ENCODE peak calls at places on chromosome 3, in five cellular contexts. M is left ventricle myocardium inferior, G is transverse colon, C is suprapubic skin, H is heart left ventricle. U is an unnamed sample.

GRCh38 chr3:61864886-61865285 is 303.5 kb downstream of the PTPRG start:
- DNase-seq in M (no peak), G (no peak), C (no peak), H (no peak), U (no peak)

GRCh38 chr3:127053979-127054378 is 71.1 kb downstream of the PLXNA1 start:
- DNase-seq in M (no peak), G (no peak), C (no peak), H (no peak), U (no peak)

GRCh38 chr3:119891944-119892721 is 110.2 kb downstream of the NR1I2 start:
- DNase-seq in M (no peak), G (peak; percentile 15), C (no peak), H (no peak), U (peak; percentile 64)

GRCh38 chr3:112333002-112333385 is at the start of gene CD200:
- DNase-seq in M (peak; percentile 37), G (peak; percentile 68), C (no peak), H (peak; percentile 33), U (peak; percentile 26)

GRCh38 chr3:100159564-100160153 is 45.4 kb upstream of the FILIP1L start:
- DNase-seq in M (no peak), G (no peak), C (no peak), H (no peak), U (no peak)

GRCh38 chr3:169334994-169335393 is 328.5 kb downstream of the MECOM start:
- DNase-seq in M (no peak), G (no peak), C (no peak), H (no peak), U (no peak)

GRCh38 chr3:20575153-20575552 is 389.1 kb upstream of the SGO1 start:
- DNase-seq in M (no peak), G (no peak), C (no peak), H (no peak), U (no peak)

GRCh38 chr3:58432905-58433304 is 727 bp downstream of the PDHB start:
- DNase-seq in M (no peak), G (no peak), C (no peak), H (no peak), U (no peak)

GRCh38 chr3:46852329-46852720 is 10.9 kb downstream of the MYL3 start:
- DNase-seq in M (no peak), G (no peak), C (peak; percentile 47), H (peak; percentile 27), U (no peak)

GRCh38 chr3:29215948-29216347 is 64.9 kb upstream of the RBMS3 start:
- DNase-seq in M (no peak), G (no peak), C (no peak), H (no peak), U (no peak)

GRCh38 chr3:70989174-70989573 is 594.4 kb downstream of the FOXP1 start:
- DNase-seq in M (no peak), G (no peak), C (no peak), H (no peak), U (no peak)

GRCh38 chr3:177979684-177980083 is 556.6 kb upstream of the KCNMB2 start:
- DNase-seq in M (no peak), G (no peak), C (no peak), H (no peak), U (no peak)

GRCh38 chr3:194960446-194961032 is 274.9 kb downstream of the FAM43A start:
- DNase-seq in M (no peak), G (no peak), C (peak; percentile 57), H (no peak), U (no peak)

GRCh38 chr3:5304789-5305680 is 117.5 kb downstream of the EDEM1 start:
- DNase-seq in M (no peak), G (peak; percentile 55), C (no peak), H (no peak), U (peak; percentile 35)

GRCh38 chr3:195907730-195908438 is 467 bp downstream of the TNK2 start:
- DNase-seq in M (no peak), G (peak; percentile 71), C (no peak), H (peak; percentile 72), U (peak; percentile 68)

GRCh38 chr3:128929364-128929763 is 49.9 kb downstream of the ACAD9 start:
- DNase-seq in M (no peak), G (no peak), C (no peak), H (no peak), U (no peak)

GRCh38 chr3:18527691-18528090 is 102.6 kb upstream of the SATB1 start:
- DNase-seq in M (no peak), G (no peak), C (no peak), H (no peak), U (no peak)

GRCh38 chr3:170056710-170057454 is 19.1 kb downstream of the GPR160 start:
- DNase-seq in M (no peak), G (no peak), C (no peak), H (no peak), U (no peak)

GRCh38 chr3:126287536-126288181 is 69.5 kb downstream of the KLF15 start:
- DNase-seq in M (peak; percentile 72), G (peak; percentile 53), C (no peak), H (peak; percentile 87), U (peak; percentile 67)

GRCh38 chr3:124886168-124887051 is 755 bp downstream of the ITGB5 start:
- DNase-seq in M (peak; percentile 40), G (peak; percentile 70), C (no peak), H (peak; percentile 52), U (peak; percentile 59)

GRCh38 chr3:139509631-139510030 is 29.9 kb downstream of the RBP1 start:
- DNase-seq in M (no peak), G (no peak), C (no peak), H (no peak), U (no peak)

GRCh38 chr3:174439621-174440349 is 419.3 kb upstream of the NAALADL2 start:
- DNase-seq in M (no peak), G (peak; percentile 17), C (no peak), H (peak; percentile 31), U (no peak)

GRCh38 chr3:128603811-128604447 is 46.7 kb downstream of the RPN1 start:
- DNase-seq in M (no peak), G (no peak), C (no peak), H (no peak), U (no peak)

GRCh38 chr3:111768571-111769100 is 90.4 kb upstream of the PHLDB2 start:
- DNase-seq in M (no peak), G (no peak), C (no peak), H (no peak), U (no peak)

GRCh38 chr3:118267588-118267987 is 767.1 kb downstream of the IGSF11 start:
- DNase-seq in M (no peak), G (no peak), C (no peak), H (no peak), U (no peak)

GRCh38 chr3:184531580-184532290 is 29.9 kb upstream of the EPHB3 start:
- DNase-seq in M (no peak), G (no peak), C (peak; percentile 31), H (no peak), U (peak; percentile 43)

GRCh38 chr3:47475570-47476329 is at the start of gene SCAP:
- DNase-seq in M (peak; percentile 94), G (peak; percentile 96), C (peak; percentile 97), H (peak; percentile 93), U (peak; percentile 94)

GRCh38 chr3:100928638-100929428 is 64.4 kb downstream of the ABI3BP start:
- DNase-seq in M (no peak), G (no peak), C (no peak), H (no peak), U (no peak)

GRCh38 chr3:104180906-104181305 is 1185.8 kb upstream of the ALCAM start:
- DNase-seq in M (no peak), G (no peak), C (no peak), H (no peak), U (no peak)

GRCh38 chr3:128702391-128702790 is 23.6 kb upstream of the RAB7A start:
- DNase-seq in M (no peak), G (no peak), C (no peak), H (no peak), U (no peak)

GRCh38 chr3:194481103-194481502 is 5.7 kb downstream of the ATP13A3 start:
- DNase-seq in M (no peak), G (no peak), C (no peak), H (no peak), U (no peak)

GRCh38 chr3:61997112-61997511 is 376.2 kb downstream of the FEZF2 start:
- DNase-seq in M (no peak), G (no peak), C (no peak), H (no peak), U (no peak)

GRCh38 chr3:33915796-33916589 is 117.6 kb downstream of the PDCD6IP start:
- DNase-seq in M (no peak), G (no peak), C (no peak), H (peak; percentile 32), U (peak; percentile 70)

GRCh38 chr3:159844801-159845261 is 143.8 kb upstream of the IL12A start:
- DNase-seq in M (no peak), G (no peak), C (no peak), H (no peak), U (no peak)
- H3K27ac ChIP-seq in M (no peak overlapping the region), G (peak overlapping the region; percentile 45), C (no peak overlapping the region), H (no peak overlapping the region), U (no peak overlapping the region)

DNA sequence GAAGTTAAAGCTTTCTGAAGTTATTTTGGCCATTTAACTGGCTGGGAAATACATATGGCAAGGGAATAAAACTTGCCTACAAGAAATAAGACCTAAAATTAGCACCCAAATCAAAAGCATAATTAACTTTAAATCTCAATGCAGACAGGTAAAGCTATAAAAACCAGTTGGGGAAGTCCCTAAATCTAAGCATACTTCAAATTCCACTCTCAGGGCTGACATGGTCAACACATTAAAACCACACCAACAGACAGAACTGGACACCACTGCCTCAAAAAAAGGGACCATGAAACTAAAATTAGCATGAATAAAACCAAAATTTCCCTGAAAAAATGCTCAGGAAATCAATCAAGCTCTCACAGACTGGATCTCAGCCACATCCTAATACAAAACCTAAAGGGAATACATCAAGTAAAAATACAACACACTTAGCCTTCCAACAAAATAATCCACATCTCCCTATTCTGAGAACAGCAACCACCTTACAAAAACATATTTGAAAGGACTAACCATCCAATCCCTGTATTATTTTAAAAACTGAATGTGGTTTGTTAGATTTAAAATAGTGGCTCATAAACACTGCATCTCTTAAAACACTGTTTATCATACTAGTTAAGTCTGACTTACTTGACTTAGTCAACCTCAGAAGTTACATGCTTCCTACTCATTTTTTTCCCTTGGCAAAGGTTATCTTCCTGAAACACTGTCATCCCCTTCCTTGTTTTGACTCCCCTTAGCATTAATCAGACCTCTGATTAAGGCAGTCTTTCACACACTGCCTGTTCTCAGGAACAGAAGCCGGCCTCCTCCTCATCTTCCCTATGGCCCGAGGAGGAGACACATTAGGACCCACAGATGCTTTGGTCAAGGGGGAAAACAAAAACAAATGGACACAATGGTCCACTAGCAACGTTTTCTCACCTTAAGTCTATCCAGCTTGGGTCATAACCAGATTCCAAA is 8.3 kb downstream of the TRA2B start:
- DNase-seq in M (no peak), G (no peak), C (no peak), H (no peak), U (no peak)
- H3K4me3 ChIP-seq in M (peak overlapping the region; percentile 98), G (no peak overlapping the region), C (peak overlapping the region; percentile 16), H (peak overlapping the region; percentile 12), U (no peak overlapping the region)

DNA sequence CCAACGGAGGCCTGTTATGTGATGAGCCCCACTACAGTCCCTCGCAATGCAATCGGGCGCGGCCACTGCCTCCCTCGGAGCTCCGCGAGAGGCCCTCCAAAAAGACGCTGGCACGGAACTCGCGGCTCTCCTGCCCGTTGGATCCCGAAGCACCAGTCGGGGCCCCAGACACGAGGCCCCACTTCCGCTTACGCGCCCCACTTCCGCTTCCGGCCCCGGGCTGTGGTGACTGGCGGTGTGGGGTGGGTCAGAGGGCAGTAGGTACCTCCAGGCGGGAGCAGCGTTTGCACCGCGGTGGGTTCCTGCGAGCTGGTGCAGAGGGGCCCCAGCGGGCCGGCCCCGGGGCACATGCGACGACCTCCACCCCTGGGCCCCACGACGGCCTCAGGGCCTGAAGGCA is at the start of gene TOPAZ1:
- DNase-seq in M (no peak), G (no peak), C (no peak), H (no peak), U (no peak)
- H3K4me1 ChIP-seq in M (no peaks in the 10 kb centered on the region), G (no peaks in the 10 kb centered on the region), C (no peaks in the 10 kb centered on the region), H (no peaks in the 10 kb centered on the region), U (no peaks in the 10 kb centered on the region)

GRCh38 chr3:106620646-106621045 is 751.8 kb upstream of the CBLB start:
- DNase-seq in M (no peak), G (no peak), C (no peak), H (no peak), U (no peak)
- H3K27ac ChIP-seq in M (no peak overlapping the region), G (no peak overlapping the region), C (no peak overlapping the region), H (no peak overlapping the region), U (no peak overlapping the region)